ENCODE peak calls at places on chromosomes 5 and 9, in seven cellular contexts. C is Peyer's patch; M is breast epithelium; X is HCT116; O is hepatocyte; N is CD8-positive, alpha-beta T cell; U is GM12878. A is an unnamed sample.

GRCh38 chr9:123327697-123328100 is 28.3 kb upstream of the CRB2 start:
- DNase-seq in O (peak; percentile 54), M (peak; percentile 80), U (no peak), X (no peak), N (no peak), C (no peak), A (no peak)

GRCh38 chr5:69525490-69525889 is 32.9 kb downstream of the OCLN start:
- DNase-seq in C (no peak), N (no peak), X (no peak), M (no peak), O (peak; percentile 23), U (no peak), A (no peak)

GRCh38 chr5:165579911-165580310 is 2074.5 kb downstream of the MAT2B start:
- DNase-seq in M (no peak), O (no peak), N (no peak), X (no peak), C (no peak), U (no peak), A (no peak)

GRCh38 chr5:33921005-33921404 is 15.2 kb upstream of the RXFP3 start:
- DNase-seq in O (no peak), X (no peak), U (no peak), C (no peak), N (no peak), M (no peak), A (no peak)

GRCh38 chr9:137156567-137157375 is 13.1 kb downstream of the LRRC26 start:
- DNase-seq in X (no peak), O (peak; percentile 37), M (no peak), C (no peak), N (peak; percentile 62), U (no peak), A (no peak)

GRCh38 chr9:135394699-135395645 is 84.6 kb upstream of the PPP1R26 start:
- DNase-seq in X (no peak), M (peak; percentile 69), U (no peak), C (no peak), N (no peak), O (no peak), A (no peak)

GRCh38 chr5:142167458-142167857 is 58.9 kb downstream of the NDFIP1 start:
- DNase-seq in O (no peak), X (no peak), N (no peak), M (no peak), U (no peak), C (no peak), A (no peak)

GRCh38 chr9:16828335-16829281 is 41.9 kb downstream of the BNC2 start:
- DNase-seq in X (no peak), O (peak; percentile 67), M (no peak), U (no peak), C (peak; percentile 62), N (no peak), A (peak; percentile 51)

GRCh38 chr5:173329370-173330150 is 1.3 kb upstream of the STC2 start:
- DNase-seq in N (no peak), M (peak; percentile 88), O (peak; percentile 81), C (no peak), X (peak; percentile 50), U (peak; percentile 25), A (no peak)

GRCh38 chr9:125829743-125830142 is 82.6 kb downstream of the PBX3 start:
- DNase-seq in C (peak; percentile 75), O (no peak), N (peak; percentile 70), X (no peak), U (peak; percentile 54), M (no peak), A (no peak)

GRCh38 chr5:96657068-96657467 is 5.1 kb upstream of the CAST start:
- DNase-seq in M (no peak), N (peak; percentile 54), C (peak; percentile 73), O (peak; percentile 58), X (peak; percentile 84), U (peak; percentile 61), A (peak; percentile 90)

GRCh38 chr9:92660266-92660665 is 9.7 kb downstream of the IPPK start:
- DNase-seq in M (peak; percentile 36), X (no peak), C (no peak), U (no peak), N (no peak), O (no peak), A (no peak)

GRCh38 chr9:34157898-34158297 is 20.9 kb upstream of the UBAP1 start:
- DNase-seq in C (no peak), U (no peak), M (no peak), N (no peak), O (no peak), X (no peak), A (no peak)

GRCh38 chr9:131072107-131072870 is 24.0 kb upstream of the AIF1L start:
- DNase-seq in O (no peak), N (no peak), M (no peak), U (no peak), C (no peak), X (no peak), A (no peak)

GRCh38 chr5:112216140-112216539 is 202.9 kb downstream of the EPB41L4A start:
- DNase-seq in U (no peak), O (no peak), X (no peak), C (no peak), M (no peak), N (no peak), A (no peak)

GRCh38 chr5:112205840-112206239 is 213.2 kb downstream of the EPB41L4A start:
- DNase-seq in N (no peak), M (no peak), X (no peak), O (no peak), C (no peak), U (no peak), A (no peak)

GRCh38 chr5:112208699-112209615 is 210.1 kb downstream of the EPB41L4A start:
- DNase-seq in M (no peak), C (no peak), O (no peak), N (no peak), X (no peak), U (no peak), A (no peak)

GRCh38 chr5:112210430-112211005 is 208.6 kb downstream of the EPB41L4A start:
- DNase-seq in M (no peak), N (no peak), C (peak; percentile 50), U (no peak), O (peak; percentile 67), X (peak; percentile 16), A (peak; percentile 7)
- TF ChIP-seq CTCF in M (peak; percentile 67), N (no peak), C (peak; percentile 43), U (peak; percentile 44), O (peak; percentile 80), X (peak; percentile 77), A (peak; percentile 73)

GRCh38 chr5:78719504-78720233 is 71.1 kb upstream of the LHFPL2 start:
- DNase-seq in M (no peak), U (no peak), X (no peak), C (no peak), N (no peak), O (no peak), A (no peak)

GRCh38 chr5:78718827-78719226 is 70.3 kb upstream of the LHFPL2 start:
- DNase-seq in N (no peak), X (no peak), O (no peak), M (no peak), U (no peak), C (no peak), A (no peak)

GRCh38 chr5:78720234-78720985 is 71.8 kb upstream of the LHFPL2 start:
- DNase-seq in U (no peak), M (no peak), O (peak; percentile 24), C (no peak), N (no peak), X (no peak), A (no peak)

GRCh38 chr5:78718185-78718584 is 69.6 kb upstream of the LHFPL2 start:
- DNase-seq in X (no peak), O (no peak), M (no peak), C (no peak), N (no peak), U (no peak), A (no peak)

DNA sequence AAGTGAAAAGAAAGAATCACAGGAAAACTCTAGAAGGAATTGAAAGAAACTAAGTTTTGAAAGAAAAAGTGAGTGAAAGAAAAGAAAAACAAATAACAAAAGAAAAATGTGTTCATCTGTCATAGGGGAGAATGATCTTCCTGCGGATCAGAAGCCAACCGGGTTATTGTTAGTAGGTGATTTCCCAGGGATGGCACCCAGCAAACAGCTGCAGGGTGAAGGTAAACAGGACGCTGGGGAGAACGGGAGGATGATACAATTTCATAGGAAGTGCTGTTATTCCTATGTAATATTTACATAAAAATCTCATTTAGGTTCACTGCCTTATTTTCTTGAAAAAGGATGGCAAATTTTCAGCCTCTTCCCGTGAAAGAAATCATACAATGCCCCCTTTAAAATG is 72.4 kb upstream of the LHFPL2 start:
- DNase-seq in M (no peak), N (no peak), X (no peak), O (no peak), U (no peak), C (no peak), A (no peak)
- H3K4me3 ChIP-seq in M (no peak overlapping the region), N (no peak overlapping the region), X (no peak overlapping the region), O (no peak overlapping the region), U (no peak overlapping the region), C (no peak overlapping the region), A (no peak overlapping the region)

GRCh38 chr9:392103-392502 is 177.4 kb downstream of the DOCK8 start:
- DNase-seq in X (no peak), O (no peak), M (no peak), U (no peak), N (no peak), C (no peak), A (no peak)

GRCh38 chr9:396397-396796 is 181.7 kb downstream of the DOCK8 start:
- DNase-seq in N (no peak), O (no peak), U (no peak), C (no peak), M (no peak), X (no peak), A (no peak)

GRCh38 chr9:401223-401622 is 186.6 kb downstream of the DOCK8 start:
- DNase-seq in U (no peak), M (no peak), X (no peak), O (no peak), C (no peak), N (no peak), A (no peak)

GRCh38 chr9:394347-395052 is 179.8 kb downstream of the DOCK8 start:
- DNase-seq in M (no peak), O (no peak), U (no peak), C (no peak), N (no peak), X (no peak), A (no peak)

GRCh38 chr9:398085-398484 is 183.4 kb downstream of the DOCK8 start:
- DNase-seq in N (no peak), C (no peak), O (no peak), X (no peak), U (no peak), M (no peak), A (no peak)
- H3K36me3 ChIP-seq in N (peaks cover 75% of the 10 kb centered on the region), C (peaks cover 5% of the 10 kb centered on the region), O (no peaks in the 10 kb centered on the region), X (no peaks in the 10 kb centered on the region), U (peaks cover 6% of the 10 kb centered on the region), M (no peaks in the 10 kb centered on the region), A (no peaks in the 10 kb centered on the region)

DNA sequence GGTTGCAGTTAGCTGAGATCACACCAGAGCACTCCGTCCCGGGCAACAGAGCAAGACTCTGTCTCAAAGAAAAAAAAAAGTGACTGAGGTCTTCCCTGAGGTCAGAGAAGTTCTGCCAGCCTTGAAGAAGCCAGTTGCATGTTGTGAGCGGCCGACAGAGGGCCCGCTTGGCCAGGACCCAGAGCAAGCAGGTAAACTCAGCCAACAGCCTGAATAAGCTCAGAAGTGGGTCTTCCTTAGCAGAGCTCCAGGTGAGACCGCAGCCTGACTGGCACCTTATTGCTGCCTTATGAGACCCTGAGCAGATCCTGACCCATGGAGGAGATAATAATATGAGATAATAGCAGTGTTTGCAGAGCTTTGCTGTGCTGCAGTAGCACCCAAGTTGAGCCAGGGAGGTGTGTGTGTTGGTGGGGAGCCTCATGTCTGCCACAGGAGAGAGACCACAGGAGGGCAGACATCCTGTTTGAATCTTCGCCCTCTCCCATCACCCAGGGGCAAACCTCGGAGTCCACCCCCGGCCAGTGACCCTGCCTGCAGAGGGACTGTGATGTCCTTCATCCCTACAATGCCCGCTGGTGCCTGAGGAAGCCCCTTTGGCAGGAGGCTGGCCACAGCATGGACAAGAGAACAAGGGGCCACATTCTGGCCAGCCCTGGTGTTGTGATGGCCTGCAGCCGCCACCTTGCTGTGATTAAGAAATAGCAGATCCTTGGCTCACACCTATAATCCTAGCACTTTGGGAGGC is 10.8 kb upstream of the BARX1 start:
- DNase-seq in N (peak; percentile 13), C (no peak), U (no peak), M (no peak), X (no peak), O (no peak), A (no peak)
- TF ChIP-seq CTCF in N (no peak), C (no peak), U (peak; percentile 18), M (peak; percentile 21), X (no peak), O (peak; percentile 40), A (peak; percentile 4)

A was measured in kidney epithelial cell.